ENCODE peak calls at places on chromosomes 11 and 22, in six cellular contexts. X is activated CD4-positive, alpha-beta T cell treated with anti-CD3 and anti-CD28 coated beads for 1 hour; N is activated naive CD8-positive, alpha-beta T cell treated with anti-CD3 and anti-CD28 coated beads, Interleukin-2, amount 50 U/mL, for 24 hours; I is activated T-helper 1 cell treated with Interleukin-2 at 50 U/mL for 16 hours; S is left cardiac atrium; Q is cardiac muscle cell. F is an unnamed sample.

GRCh38 chr11:73415854-73416615 is 39.8 kb downstream of the RELT start:
- DNase-seq in X (no peak), N (no peak), I (no peak), S (no peak), Q (no peak), F (no peak)

GRCh38 chr11:12810497-12810896 is 136.3 kb downstream of the TEAD1 start:
- DNase-seq in X (no peak), N (no peak), I (no peak), S (peak), Q (no peak), F (no peak)

GRCh38 chr11:33067294-33067693 is 27.9 kb downstream of the TCP11L1 start:
- DNase-seq in X (no peak), N (no peak), I (no peak), S (no peak), Q (no peak), F (no peak)

GRCh38 chr11:118621071-118621815 is 13.8 kb downstream of the PHLDB1 start:
- DNase-seq in X (no peak), N (peak), I (no peak), S (peak), Q (peak), F (no peak)

GRCh38 chr11:76615950-76616349 is 54.6 kb downstream of the LRRC32 start:
- DNase-seq in X (no peak), N (no peak), I (no peak), S (peak), Q (no peak), F (no peak)

GRCh38 chr11:58905716-58906547 is 33.4 kb upstream of the GLYATL1 start:
- DNase-seq in X (no peak), N (no peak), I (no peak), S (peak), Q (peak), F (no peak)

GRCh38 chr11:76579047-76579751 is 91.3 kb downstream of the LRRC32 start:
- DNase-seq in X (no peak), N (no peak), I (no peak), S (peak), Q (no peak), F (no peak)

GRCh38 chr11:37988031-37988430 is 1390.0 kb upstream of the RAG2 start:
- DNase-seq in X (no peak), N (no peak), I (no peak), S (no peak), Q (no peak), F (no peak)

GRCh38 chr11:104254347-104254746 is 90.4 kb upstream of the PDGFD start:
- DNase-seq in X (no peak), N (peak), I (no peak), S (peak), Q (peak), F (no peak)

GRCh38 chr22:35043251-35043931 is 22.6 kb upstream of the ISX start:
- DNase-seq in X (no peak), N (peak), I (no peak), S (no peak), Q (peak), F (no peak)

GRCh38 chr11:12232819-12233601 is 122.6 kb downstream of the MICAL2 start:
- DNase-seq in X (no peak), N (no peak), I (no peak), S (no peak), Q (no peak), F (no peak)

GRCh38 chr22:45775569-45776312 is 104.1 kb downstream of the ATXN10 start:
- DNase-seq in X (no peak), N (no peak), I (no peak), S (no peak), Q (no peak), F (no peak)

GRCh38 chr11:29005401-29005980 is 897.3 kb downstream of the METTL15 start:
- DNase-seq in X (no peak), N (no peak), I (no peak), S (no peak), Q (no peak), F (no peak)

GRCh38 chr11:12526789-12527188 is 147.4 kb upstream of the TEAD1 start:
- DNase-seq in X (no peak), N (no peak), I (no peak), S (no peak), Q (no peak), F (no peak)

GRCh38 chr11:117824571-117825537 is at the start of gene FXYD2:
- DNase-seq in X (no peak), N (no peak), I (no peak), S (peak), Q (no peak), F (no peak)

GRCh38 chr11:121649798-121650197 is 197.0 kb upstream of the SORL1-AS1 start:
- DNase-seq in X (no peak), N (no peak), I (no peak), S (no peak), Q (no peak), F (no peak)

GRCh38 chr22:35703861-35704584 is 13.6 kb upstream of the APOL5 start:
- DNase-seq in X (no peak), N (no peak), I (no peak), S (no peak), Q (no peak), F (no peak)

GRCh38 chr11:117121176-117121575 is 22.9 kb upstream of the PAFAH1B2 start:
- DNase-seq in X (no peak), N (no peak), I (no peak), S (no peak), Q (no peak), F (no peak)

GRCh38 chr11:92552942-92553341 is 328.3 kb downstream of the FAT3 start:
- DNase-seq in X (no peak), N (no peak), I (no peak), S (no peak), Q (no peak), F (no peak)

GRCh38 chr11:65424200-65425104 is 1.9 kb downstream of the NEAT1 start:
- DNase-seq in X (peak), N (peak), I (no peak), S (peak), Q (no peak), F (peak)

GRCh38 chr11:62464655-62465054 is 45.8 kb downstream of the SCGB1A1 start:
- DNase-seq in X (no peak), N (no peak), I (no peak), S (no peak), Q (no peak), F (no peak)

GRCh38 chr22:50131894-50132293 is 38.6 kb upstream of the PANX2 start:
- DNase-seq in X (no peak), N (no peak), I (no peak), S (no peak), Q (no peak), F (no peak)

GRCh38 chr11:130689222-130689908 is 226.9 kb downstream of the SNX19 start:
- DNase-seq in X (no peak), N (no peak), I (no peak), S (no peak), Q (no peak), F (no peak)

GRCh38 chr11:85627332-85627997 is at the start of gene DLG2:
- DNase-seq in X (no peak), N (no peak), I (no peak), S (no peak), Q (peak), F (no peak)

GRCh38 chr11:79121351-79121750 is 319.5 kb downstream of the TENM4 start:
- DNase-seq in X (no peak), N (no peak), I (no peak), S (no peak), Q (peak), F (no peak)

GRCh38 chr11:2314525-2315394 is 12.9 kb downstream of the TSPAN32 start:
- DNase-seq in X (no peak), N (no peak), I (no peak), S (peak), Q (peak), F (no peak)

GRCh38 chr11:1757861-1758610 is 5.7 kb downstream of the CTSD start:
- DNase-seq in X (no peak), N (peak), I (peak), S (peak), Q (no peak), F (no peak)

GRCh38 chr22:49826603-49827306 is 918 bp downstream of the BRD1 start:
- DNase-seq in X (no peak), N (peak), I (peak), S (peak), Q (peak), F (no peak)

GRCh38 chr11:19679952-19680823 is 32.4 kb upstream of the NAV2 start:
- DNase-seq in X (no peak), N (no peak), I (no peak), S (peak), Q (peak), F (no peak)

GRCh38 chr11:88231894-88232482 is 56.7 kb upstream of the RAB38 start:
- DNase-seq in X (no peak), N (peak), I (no peak), S (no peak), Q (peak), F (no peak)

GRCh38 chr11:56885854-56886253 is 102.9 kb upstream of the OR5AK2 start:
- DNase-seq in X (no peak), N (no peak), I (no peak), S (no peak), Q (no peak), F (no peak)

GRCh38 chr22:22358136-22358535 is 113.5 kb downstream of the VPREB1 start:
- DNase-seq in X (no peak), N (no peak), I (no peak), S (no peak), Q (no peak), F (no peak)

GRCh38 chr11:9208726-9209501 is 56.2 kb downstream of the DENND5A start:
- DNase-seq in X (no peak), N (no peak), I (no peak), S (no peak), Q (peak), F (no peak)

GRCh38 chr11:86181379-86181778 is 63.2 kb upstream of the EED start:
- DNase-seq in X (no peak), N (no peak), I (no peak), S (no peak), Q (no peak), F (no peak)

GRCh38 chr11:128776434-128777284 is 82.8 kb downstream of the FLI1 start:
- DNase-seq in X (peak), N (peak), I (no peak), S (peak), Q (peak), F (peak)

GRCh38 chr11:108912587-108912986 is 247.7 kb downstream of the DDX10 start:
- DNase-seq in X (no peak), N (no peak), I (no peak), S (no peak), Q (no peak), F (no peak)

GRCh38 chr11:45724145-45724544 is 58.7 kb upstream of the CHST1 start:
- DNase-seq in X (no peak), N (peak), I (no peak), S (peak), Q (peak), F (no peak)

GRCh38 chr11:35040221-35040942 is 98.6 kb upstream of the CD44 start:
- DNase-seq in X (peak), N (peak), I (peak), S (no peak), Q (no peak), F (peak)

F was measured in activated T-helper 9 cell treated with anti-CD3 and anti-CD28 coated beads, Interleukin-2, amount 50 U/mL, for 16 hours.